ENCODE peak calls at places on chromosomes 1 and 21, in eight cellular contexts. E is neural progenitor cell; X is astrocyte of the spinal cord; O is uterus; F is AG04450; G is CD8-positive, alpha-beta memory T cell; J is brain microvascular endothelial cell; L is right cardiac atrium. M is an unnamed sample.

GRCh38 chr1:60394436-60394835 is 320.9 kb upstream of the C1orf87 start:
- DNase-seq in E (no peak), X (peak; percentile 47), O (no peak), F (no peak), G (no peak), J (no peak), L (no peak), M (peak; percentile 4)

GRCh38 chr1:68111804-68112436 is 61.5 kb upstream of the DIRAS3 start:
- DNase-seq in E (peak; percentile 78), X (peak; percentile 93), O (peak; percentile 56), F (peak; percentile 77), G (no peak), J (peak; percentile 90), L (peak; percentile 62), M (peak; percentile 72)

GRCh38 chr1:30768169-30768829 is 10.7 kb upstream of the LAPTM5 start:
- DNase-seq in E (no peak), X (no peak), O (no peak), F (no peak), G (no peak), J (no peak), L (no peak), M (no peak)

GRCh38 chr1:43853161-43853921 is 80.3 kb upstream of the ARTN start:
- DNase-seq in E (no peak), X (peak; percentile 83), O (peak; percentile 33), F (no peak), G (peak; percentile 37), J (no peak), L (peak; percentile 53), M (peak; percentile 67)

GRCh38 chr1:35707253-35708178 is 11.2 kb downstream of the C1orf216 start:
- DNase-seq in E (peak; percentile 96), X (no peak), O (no peak), F (no peak), G (peak; percentile 22), J (no peak), L (no peak), M (no peak)

GRCh38 chr1:151832318-151832984 is 849 bp upstream of the RORC start:
- DNase-seq in E (no peak), X (no peak), O (peak; percentile 33), F (no peak), G (no peak), J (no peak), L (peak; percentile 79), M (peak; percentile 10)

GRCh38 chr1:172638885-172639831 is 19.7 kb upstream of the FASLG start:
- DNase-seq in E (no peak), X (peak; percentile 96), O (no peak), F (peak; percentile 80), G (peak; percentile 36), J (peak; percentile 94), L (no peak), M (peak; percentile 86)

GRCh38 chr1:151156515-151156819 is at the start of gene TNFAIP8L2:
- DNase-seq in E (peak; percentile 8), X (no peak), O (no peak), F (no peak), G (peak; percentile 64), J (no peak), L (peak; percentile 51), M (no peak)

GRCh38 chr1:226732856-226733291 is 6.2 kb downstream of the ITPKB start:
- DNase-seq in E (peak; percentile 37), X (no peak), O (no peak), F (no peak), G (no peak), J (no peak), L (no peak), M (no peak)

GRCh38 chr21:42047821-42048613 is 23.1 kb upstream of the UMODL1 start:
- DNase-seq in E (no peak), X (peak; percentile 98), O (peak; percentile 50), F (peak; percentile 94), G (no peak), J (peak; percentile 94), L (peak; percentile 61), M (peak; percentile 90)

GRCh38 chr1:207897188-207897587 is 13.7 kb downstream of the CD34 start:
- DNase-seq in E (peak; percentile 44), X (peak; percentile 18), O (no peak), F (no peak), G (no peak), J (no peak), L (no peak), M (no peak)

GRCh38 chr1:40224040-40224439 is 23.7 kb upstream of the TMCO2 start:
- DNase-seq in E (no peak), X (no peak), O (no peak), F (no peak), G (no peak), J (no peak), L (no peak), M (no peak)

GRCh38 chr1:234875953-234876814 is 252.5 kb downstream of the TOMM20 start:
- DNase-seq in E (no peak), X (no peak), O (no peak), F (no peak), G (no peak), J (peak; percentile 42), L (peak; percentile 70), M (no peak)

GRCh38 chr21:42001781-42002180 is 8.4 kb downstream of the ZBTB21 start:
- DNase-seq in E (no peak), X (no peak), O (no peak), F (no peak), G (no peak), J (no peak), L (no peak), M (no peak)

GRCh38 chr1:234722267-234722704 is 112.3 kb upstream of the IRF2BP2 start:
- DNase-seq in E (no peak), X (no peak), O (peak; percentile 75), F (no peak), G (no peak), J (no peak), L (peak; percentile 47), M (no peak)

GRCh38 chr1:163213626-163214025 is 10.9 kb upstream of the RGS5 start:
- DNase-seq in E (no peak), X (no peak), O (no peak), F (no peak), G (no peak), J (no peak), L (no peak), M (no peak)

GRCh38 chr1:182035097-182035770 is 26.3 kb downstream of the ZNF648 start:
- DNase-seq in E (no peak), X (no peak), O (no peak), F (no peak), G (no peak), J (no peak), L (no peak), M (no peak)

GRCh38 chr1:27149084-27149483 is 5.8 kb downstream of the SLC9A1 start:
- DNase-seq in E (no peak), X (no peak), O (no peak), F (no peak), G (no peak), J (no peak), L (no peak), M (no peak)

GRCh38 chr1:204217648-204218000 is 3.8 kb upstream of the GOLT1A start:
- DNase-seq in E (no peak), X (no peak), O (no peak), F (no peak), G (no peak), J (no peak), L (no peak), M (no peak)

GRCh38 chr1:169148472-169149252 is 42.2 kb downstream of the ATP1B1 start:
- DNase-seq in E (no peak), X (no peak), O (no peak), F (no peak), G (no peak), J (no peak), L (no peak), M (no peak)

DNA sequence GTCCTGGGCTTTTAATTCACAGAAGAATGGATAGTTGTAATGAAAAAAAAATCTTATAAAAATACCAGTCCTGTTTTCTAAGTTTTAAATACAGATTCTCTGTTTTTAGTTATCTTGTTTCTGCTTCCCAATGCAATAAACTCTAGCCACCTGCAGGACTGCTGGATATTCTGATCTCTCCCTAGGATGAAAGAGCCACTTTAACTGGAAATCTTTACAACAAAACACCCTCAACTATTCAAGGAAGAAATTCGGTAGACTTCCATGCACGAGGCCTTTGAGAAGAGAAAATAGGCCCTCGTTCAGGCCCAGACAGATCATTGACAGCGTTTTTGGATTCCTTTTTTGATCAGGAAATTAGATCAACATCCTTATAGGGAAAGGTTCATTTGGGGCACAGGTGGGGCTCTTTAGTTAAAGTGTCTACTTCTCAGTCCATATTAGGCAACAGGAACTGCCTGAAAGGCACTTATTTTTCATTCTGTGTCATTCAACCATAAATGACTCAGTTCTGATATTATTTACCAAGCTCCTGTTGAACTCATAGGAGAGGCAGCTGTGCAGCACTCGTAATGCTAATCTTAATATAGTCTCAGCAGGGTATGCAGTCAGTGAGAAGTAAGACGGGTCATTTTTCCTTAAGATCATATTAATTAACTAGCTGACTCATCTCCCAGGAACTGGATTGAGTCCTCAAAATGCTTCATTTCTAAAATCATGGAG is 71.1 kb upstream of the ERRFI1 start:
- DNase-seq in E (no peak), X (peak; percentile 92), O (no peak), F (no peak), G (no peak), J (peak; percentile 91), L (no peak), M (peak; percentile 85)
- H3K4me3 ChIP-seq in E (no peak overlapping the region), X (no peak overlapping the region), O (no peak overlapping the region), F (no peak overlapping the region), G (no peak overlapping the region), J (no peak overlapping the region), L (no peak overlapping the region), M (no peak overlapping the region)

GRCh38 chr1:153735090-153735420 is 7.2 kb downstream of the INTS3 start:
- DNase-seq in E (no peak), X (no peak), O (no peak), F (no peak), G (no peak), J (no peak), L (no peak), M (no peak)
- H3K4me3 ChIP-seq in E (no peak overlapping the region), X (no peak overlapping the region), O (no peak overlapping the region), F (no peak overlapping the region), G (no peak overlapping the region), J (no peak overlapping the region), L (no peak overlapping the region), M (no peak overlapping the region)

DNA sequence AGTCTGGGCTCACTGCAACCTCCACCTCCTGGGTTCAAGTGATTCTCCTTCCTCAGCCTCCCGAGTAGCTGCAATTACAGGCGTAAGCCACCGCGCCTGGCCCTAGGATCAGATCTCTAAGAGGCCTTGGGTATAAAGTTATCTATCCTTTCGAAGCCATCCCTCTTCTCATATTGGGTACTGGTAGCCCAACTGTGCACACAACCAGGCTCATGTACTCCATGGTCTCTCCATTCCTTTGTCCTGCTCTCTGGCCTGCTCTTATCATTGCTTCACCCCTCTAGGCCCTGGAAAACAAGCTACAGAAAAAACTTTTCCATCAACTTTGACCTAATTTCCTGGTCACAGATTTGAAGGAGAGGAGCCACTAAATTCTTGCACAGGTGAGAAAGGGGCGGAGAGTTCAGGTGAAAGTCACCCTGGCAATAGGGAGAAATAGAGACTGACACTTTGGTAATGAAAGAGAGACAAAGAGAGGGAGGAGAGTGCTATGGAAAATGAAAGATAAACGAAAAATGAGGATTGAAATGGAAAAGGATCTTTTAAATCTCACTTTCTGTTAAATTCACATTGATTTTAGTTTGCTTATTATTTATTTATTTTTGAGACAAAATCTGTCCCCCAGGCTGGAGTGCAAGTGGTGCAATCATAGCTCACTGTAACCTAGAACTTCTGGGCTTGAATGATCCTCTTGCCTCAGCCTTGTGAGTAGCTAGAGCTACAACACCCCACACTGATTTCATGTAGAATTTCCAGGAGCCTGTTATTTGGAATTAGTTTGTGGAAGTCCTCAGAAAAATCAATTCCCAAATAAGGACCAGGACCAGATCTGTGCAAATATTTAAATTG is 5.9 kb downstream of the TXNIP start:
- DNase-seq in E (no peak), X (no peak), O (peak; percentile 44), F (no peak), G (no peak), J (no peak), L (peak; percentile 15), M (peak; percentile 59)
- H3K4me3 ChIP-seq in E (no peak overlapping the region), X (no peak overlapping the region), O (no peak overlapping the region), F (no peak overlapping the region), G (no peak overlapping the region), J (no peak overlapping the region), L (no peak overlapping the region), M (no peak overlapping the region)

GRCh38 chr1:47440849-47441170 is 3.0 kb downstream of the FOXD2 start:
- DNase-seq in E (no peak), X (no peak), O (no peak), F (no peak), G (no peak), J (no peak), L (no peak), M (no peak)
- H3K4me3 ChIP-seq in E (no peak overlapping the region), X (peak overlapping the region; percentile 12), O (no peak overlapping the region), F (no peak overlapping the region), G (no peak overlapping the region), J (no peak overlapping the region), L (no peak overlapping the region), M (no peak overlapping the region)

M was measured in skeletal muscle cell.